ENCODE peak calls at places on chromosomes 3 and 15, in six cellular contexts. I is GM12878, W is K562, Y is endothelial cell of umbilical vein, K is HL-60, D is stomach. X is an unnamed sample.

GRCh38 chr3:182848906-182849305 is 55.6 kb downstream of the ATP11B start:
- DNase-seq in Y (no peak), W (no peak), K (no peak), D (no peak), I (no peak), X (no peak)

GRCh38 chr3:175735866-175736265 is 876.7 kb downstream of the NAALADL2 start:
- DNase-seq in K (no peak), I (no peak), Y (no peak), W (no peak), D (no peak), X (no peak)

GRCh38 chr3:183033746-183034145 is 53.4 kb upstream of the DCUN1D1 start:
- DNase-seq in W (no peak), D (no peak), K (no peak), Y (no peak), I (no peak), X (no peak)

GRCh38 chr3:17027344-17027743 is 142.6 kb downstream of the PLCL2 start:
- DNase-seq in I (no peak), D (no peak), W (no peak), Y (no peak), K (no peak), X (no peak)

GRCh38 chr3:107897471-107898180 is 193.2 kb downstream of the CD47 start:
- DNase-seq in K (no peak), D (no peak), I (no peak), W (no peak), Y (no peak), X (no peak)

GRCh38 chr15:76929011-76929760 is 2.4 kb upstream of the RCN2 start:
- DNase-seq in W (no peak), I (no peak), D (no peak), K (no peak), Y (no peak), X (no peak)

GRCh38 chr15:71784719-71785118 is 25.6 kb upstream of the NR2E3 start:
- DNase-seq in K (no peak), I (no peak), Y (no peak), W (peak), D (no peak), X (no peak)

GRCh38 chr15:42048821-42049200 is 28.0 kb upstream of the PLA2G4E start:
- DNase-seq in Y (no peak), K (no peak), W (no peak), I (no peak), D (no peak), X (no peak)

GRCh38 chr3:27565201-27565827 is 81.1 kb upstream of the SLC4A7 start:
- DNase-seq in K (no peak), I (no peak), D (no peak), W (no peak), Y (no peak), X (no peak)

GRCh38 chr3:188792788-188793187 is 379.0 kb upstream of the TPRG1 start:
- DNase-seq in D (no peak), Y (no peak), I (no peak), W (no peak), K (no peak), X (no peak)

GRCh38 chr3:146421814-146422748 is 47.3 kb downstream of the PLSCR2 start:
- DNase-seq in D (no peak), W (no peak), I (no peak), K (no peak), Y (peak), X (no peak)

GRCh38 chr3:154244644-154245043 is 79.6 kb downstream of the DHX36 start:
- DNase-seq in Y (peak), W (no peak), D (no peak), K (no peak), I (no peak), X (no peak)

GRCh38 chr3:193510154-193510553 is 44.5 kb downstream of the ATP13A4 start:
- DNase-seq in Y (no peak), I (no peak), W (no peak), D (no peak), K (no peak), X (no peak)

GRCh38 chr15:45611305-45611704 is 23.5 kb upstream of the SQOR start:
- DNase-seq in Y (peak), K (no peak), D (no peak), I (no peak), W (no peak), X (no peak)

GRCh38 chr15:66452971-66453580 is 44.5 kb downstream of the SNAPC5 start:
- DNase-seq in D (no peak), W (no peak), K (peak), I (no peak), Y (no peak), X (no peak)

GRCh38 chr3:7713724-7714123 is 787.9 kb upstream of the LMCD1 start:
- DNase-seq in Y (no peak), D (no peak), W (no peak), K (no peak), I (no peak), X (no peak)

GRCh38 chr3:16466822-16467221 is 46.7 kb downstream of the RFTN1 start:
- DNase-seq in Y (no peak), W (no peak), I (no peak), K (no peak), D (no peak), X (no peak)

GRCh38 chr15:70271422-70272088 is 173.8 kb upstream of the TLE3 start:
- DNase-seq in Y (peak), D (no peak), K (peak), I (no peak), W (no peak), X (no peak)

GRCh38 chr15:99138491-99138982 is 33.7 kb downstream of the SYNM start:
- DNase-seq in W (no peak), D (no peak), I (no peak), Y (no peak), K (no peak), X (no peak)
- H3K4me3 ChIP-seq in W (no peak), D (no peak), I (no peak), Y (no peak), K (no peak), X (no peak)

DNA sequence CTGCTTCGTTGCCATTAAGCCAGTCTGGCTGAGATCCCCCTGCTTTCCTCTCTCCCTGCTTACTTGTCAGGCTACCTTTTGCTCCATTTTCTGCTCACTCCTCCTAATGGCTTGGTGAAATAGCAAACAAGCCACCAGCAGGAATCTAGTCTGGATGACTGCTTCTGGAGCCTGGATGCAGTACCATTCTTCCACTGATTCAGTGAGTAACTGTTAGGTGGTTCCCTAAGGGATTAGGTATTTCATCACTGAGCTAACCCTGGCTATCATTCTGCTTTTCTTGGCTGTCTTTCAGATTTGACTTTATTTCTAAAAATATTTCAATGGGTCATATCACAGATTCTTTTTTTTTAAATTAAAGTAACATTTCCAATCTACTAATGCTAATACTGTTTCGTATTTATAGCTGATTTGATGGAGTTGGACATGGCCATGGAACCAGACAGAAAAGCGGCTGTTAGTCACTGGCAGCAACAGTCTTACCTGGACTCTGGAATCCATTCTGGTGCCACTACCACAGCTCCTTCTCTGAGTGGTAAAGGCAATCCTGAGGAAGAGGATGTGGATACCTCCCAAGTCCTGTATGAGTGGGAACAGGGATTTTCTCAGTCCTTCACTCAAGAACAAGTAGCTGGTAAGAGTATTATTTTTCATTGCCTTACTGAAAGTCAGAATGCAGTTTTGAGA is 25.0 kb downstream of the CTNNB1 start:
- DNase-seq in Y (no peak), W (no peak), I (no peak), D (no peak), K (no peak), X (no peak)
- TF ChIP-seq POLR2AphosphoS5 in Y (no peak), W (no peak), I (no peak), D (no peak), K (no peak), X (no peak)

GRCh38 chr3:29335438-29335837 is 54.6 kb downstream of the RBMS3 start:
- DNase-seq in K (no peak), Y (peak), I (no peak), D (peak), W (no peak), X (peak)
- H3K4me3 ChIP-seq in K (no peak), Y (peak), I (no peak), D (peak), W (no peak), X (peak)

DNA sequence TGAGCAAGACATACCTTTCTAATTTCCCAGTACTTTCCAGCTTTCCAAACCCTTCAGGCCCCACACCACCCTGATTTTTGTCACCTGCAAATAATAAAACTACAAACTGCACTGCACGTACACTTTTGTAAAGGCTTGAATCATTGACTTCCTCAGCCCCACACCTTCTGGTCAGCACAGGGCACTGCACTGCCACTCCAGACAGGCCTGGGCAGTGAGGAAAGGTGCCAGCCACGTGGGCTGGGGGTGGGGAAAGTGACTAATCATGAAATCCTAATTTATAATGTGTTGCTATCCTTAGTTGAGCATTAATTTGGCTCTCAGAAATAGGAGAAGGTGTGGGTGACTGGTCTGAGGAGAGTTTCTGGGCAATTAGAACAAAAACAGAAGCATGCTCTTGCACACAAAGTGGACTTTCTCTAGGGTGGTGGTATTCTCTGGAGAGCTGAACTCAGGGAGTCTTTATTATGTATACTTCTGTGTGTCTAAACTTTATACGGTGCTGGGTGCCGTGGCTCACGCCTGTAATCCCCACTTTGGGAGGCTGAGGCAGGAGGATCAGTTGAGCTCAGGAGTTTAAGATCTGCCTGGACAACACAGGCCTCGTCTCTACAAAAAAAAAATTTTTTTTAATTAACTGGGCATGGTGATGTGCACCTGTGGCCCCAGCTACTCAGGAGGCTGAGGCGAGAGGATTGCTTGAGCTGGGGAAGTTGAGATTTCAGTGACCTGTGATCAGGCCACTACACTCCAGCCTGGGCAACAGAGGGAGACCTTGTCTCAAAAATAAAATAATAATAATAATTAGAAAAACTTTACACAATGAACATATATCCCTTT is 58.2 kb upstream of the FLNB start:
- DNase-seq in I (no peak), W (no peak), Y (peak), D (peak), K (no peak), X (no peak)
- TF ChIP-seq POLR2AphosphoS5 in I (no peak), W (no peak), Y (no peak), D (peak), K (no peak), X (no peak)

DNA sequence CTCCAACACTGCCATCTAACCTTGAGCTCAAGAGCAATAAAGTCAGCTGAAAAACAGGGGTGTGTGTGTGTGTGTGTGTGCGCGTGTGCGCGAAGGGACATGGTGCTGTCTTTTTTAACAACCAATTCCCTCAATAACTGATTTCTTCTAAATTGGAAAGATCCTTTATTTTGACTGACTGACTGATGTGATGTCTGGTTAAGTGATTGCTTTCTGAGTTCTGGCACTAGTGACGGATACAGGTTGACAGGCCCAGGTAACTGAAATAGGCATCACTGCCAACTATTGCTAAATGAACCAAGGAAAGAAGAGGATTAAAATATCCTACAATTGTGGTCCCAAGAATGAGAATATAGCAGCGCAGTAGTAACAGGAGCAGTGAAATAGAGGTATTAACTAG is 405.4 kb downstream of the ZNF385D start:
- DNase-seq in Y (peak), W (no peak), D (no peak), I (no peak), K (no peak), X (no peak)
- H3K4me3 ChIP-seq in Y (no peak), W (no peak), D (no peak), I (no peak), K (no peak), X (no peak)

GRCh38 chr15:73572296-73572695 is 60.9 kb downstream of the NPTN start:
- DNase-seq in Y (no peak), D (no peak), K (no peak), W (no peak), I (no peak), X (no peak)

GRCh38 chr15:73573071-73573470 is 60.1 kb downstream of the NPTN start:
- DNase-seq in K (no peak), Y (no peak), D (no peak), I (no peak), W (no peak), X (no peak)

GRCh38 chr15:73575636-73576247 is 57.4 kb downstream of the NPTN start:
- DNase-seq in D (peak), W (no peak), K (no peak), Y (peak), I (no peak), X (no peak)

GRCh38 chr15:73571346-73571745 is 61.8 kb downstream of the NPTN start:
- DNase-seq in Y (no peak), K (no peak), D (no peak), W (no peak), I (no peak), X (no peak)

DNA sequence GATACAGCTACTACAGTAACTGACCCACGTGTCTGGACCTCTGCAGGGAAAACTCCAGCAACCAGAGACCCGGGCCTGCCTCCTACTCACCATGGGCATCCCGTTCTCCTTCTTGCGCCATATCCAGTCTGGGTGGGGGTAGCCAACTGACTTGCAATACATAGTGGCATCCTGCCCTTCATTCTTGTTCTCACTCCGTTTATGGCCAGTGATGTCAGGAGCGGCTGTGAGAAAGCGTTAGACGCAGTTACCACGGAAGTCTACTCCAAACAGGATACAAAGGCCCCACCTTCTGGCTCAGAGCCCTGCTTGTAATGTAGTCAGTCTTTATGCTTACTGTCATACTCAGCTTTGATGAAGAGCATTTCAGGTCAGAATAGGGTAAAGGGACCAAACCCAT is 59.6 kb downstream of the NPTN start:
- DNase-seq in W (no peak), I (no peak), Y (peak), D (no peak), K (no peak), X (peak)
- TF ChIP-seq POLR2AphosphoS5 in W (no peak), I (no peak), Y (no peak), D (no peak), K (no peak), X (no peak)